ENCODE peak calls at places on chromosomes 7 and 10, in seven cellular contexts. X is PC-9; V is amniotic stem cell; I is neural progenitor cell; U is SK-N-SH; N is stimulated activated CD4-positive, alpha-beta T cell treated with anti-CD3 and anti-CD28 coated beads, Interleukin-4, amount 100 ng/mL, for 48 hours; S is NCI-H2171 treated with DMSO at 0.1 percent for 48 hours. E is an unnamed sample.

GRCh38 chr7:9711259-9711658 is 1262.4 kb upstream of the PHF14 start:
- DNase-seq in N (no peak), U (no peak), I (no peak), X (no peak), V (no peak), S (no peak), E (no peak)

GRCh38 chr10:13712799-13713581 is 126.2 kb downstream of the PRPF18 start:
- DNase-seq in N (no peak), S (peak; percentile 12), U (no peak), V (peak; percentile 72), X (peak; percentile 40), I (no peak), E (peak; percentile 16)

GRCh38 chr10:15245530-15245929 is 77.0 kb upstream of the NMT2 start:
- DNase-seq in N (no peak), U (peak; percentile 47), V (no peak), X (no peak), I (peak; percentile 59), S (no peak), E (no peak)

GRCh38 chr10:130749911-130750310 is 561.6 kb downstream of the TCERG1L start:
- DNase-seq in I (no peak), U (no peak), S (no peak), X (no peak), N (no peak), V (no peak), E (no peak)

GRCh38 chr7:507623-508305 is 11.9 kb downstream of the PDGFA start:
- DNase-seq in V (no peak), N (no peak), I (no peak), X (no peak), U (no peak), S (no peak), E (no peak)

GRCh38 chr7:36563706-36564325 is 160.5 kb downstream of the AOAH start:
- DNase-seq in U (no peak), V (no peak), X (no peak), S (no peak), N (no peak), I (no peak), E (no peak)

GRCh38 chr7:32890553-32891045 is 961 bp downstream of the KBTBD2 start:
- DNase-seq in N (no peak), S (peak; percentile 71), X (peak; percentile 20), V (peak; percentile 28), U (peak; percentile 47), I (peak; percentile 21), E (peak; percentile 22)

GRCh38 chr10:110918269-110918632 is 729 bp downstream of the BBIP1 start:
- DNase-seq in X (peak; percentile 93), U (no peak), V (peak; percentile 90), I (peak; percentile 98), S (peak; percentile 71), N (no peak), E (peak; percentile 94)

GRCh38 chr10:101120884-101121660 is 10.0 kb upstream of the TLX1 start:
- DNase-seq in N (no peak), I (no peak), S (no peak), U (peak; percentile 9), X (no peak), V (no peak), E (no peak)

GRCh38 chr7:151818674-151819519 is 58.0 kb downstream of the PRKAG2 start:
- DNase-seq in S (peak; percentile 17), I (peak; percentile 25), U (no peak), X (peak; percentile 93), N (no peak), V (no peak), E (peak; percentile 43)

GRCh38 chr7:25669954-25670841 is 441.9 kb upstream of the NPVF start:
- DNase-seq in U (no peak), S (no peak), N (no peak), X (no peak), V (no peak), I (no peak), E (no peak)

GRCh38 chr10:605632-606325 is 83.7 kb downstream of the DIP2C start:
- DNase-seq in N (no peak), V (no peak), X (no peak), I (no peak), S (no peak), U (no peak), E (no peak)

GRCh38 chr7:100493476-100494264 is 9.9 kb downstream of the NYAP1 start:
- DNase-seq in U (peak; percentile 36), X (peak; percentile 33), I (peak; percentile 73), V (no peak), N (peak; percentile 57), S (peak; percentile 65), E (peak; percentile 34)

GRCh38 chr7:29843106-29843505 is 36.8 kb downstream of the WIPF3 start:
- DNase-seq in X (no peak), S (no peak), V (no peak), U (no peak), N (no peak), I (peak; percentile 89), E (no peak)

GRCh38 chr10:11270135-11270857 is 252.6 kb downstream of the CELF2 start:
- DNase-seq in S (no peak), N (peak; percentile 76), X (peak; percentile 47), U (peak; percentile 77), V (peak; percentile 1), I (peak; percentile 93), E (peak; percentile 84)

GRCh38 chr7:131370523-131370968 is 42.9 kb downstream of the MKLN1 start:
- DNase-seq in I (peak; percentile 21), U (no peak), N (no peak), X (peak; percentile 57), V (no peak), S (no peak), E (no peak)

GRCh38 chr7:47281161-47281560 is 300.8 kb downstream of the TNS3 start:
- DNase-seq in V (no peak), U (no peak), N (no peak), X (no peak), S (no peak), I (no peak), E (no peak)

GRCh38 chr7:38425509-38425908 is 152.1 kb upstream of the TARP start:
- DNase-seq in U (no peak), V (no peak), N (no peak), X (no peak), S (no peak), I (no peak), E (no peak)

GRCh38 chr7:139576179-139576973 is 52.9 kb downstream of the CLEC2L start:
- DNase-seq in V (no peak), U (no peak), N (no peak), X (no peak), S (no peak), I (no peak), E (no peak)

GRCh38 chr7:91780526-91780925 is 100.0 kb downstream of the MTERF1 start:
- DNase-seq in U (no peak), X (no peak), I (no peak), V (no peak), S (no peak), N (no peak), E (no peak)

GRCh38 chr10:61451357-61451756 is 1.8 kb downstream of the TMEM26 start:
- DNase-seq in N (no peak), X (no peak), U (no peak), I (no peak), V (no peak), S (no peak), E (no peak)

GRCh38 chr10:50579491-50580259 is 44.1 kb downstream of the SGMS1 start:
- DNase-seq in I (no peak), V (no peak), S (no peak), X (no peak), U (no peak), N (no peak), E (peak; percentile 32)

GRCh38 chr7:99786726-99787300 is 2.8 kb upstream of the CYP3A4 start:
- DNase-seq in V (no peak), U (no peak), X (no peak), S (no peak), N (no peak), I (no peak), E (no peak)

GRCh38 chr10:97096327-97097153 is 89.2 kb downstream of the SLIT1 start:
- DNase-seq in S (peak; percentile 82), X (no peak), N (no peak), V (no peak), U (peak; percentile 73), I (peak; percentile 58), E (no peak)

GRCh38 chr10:29838529-29838928 is 203.8 kb upstream of the SVIL start:
- DNase-seq in I (no peak), U (no peak), S (no peak), N (no peak), V (no peak), X (no peak), E (no peak)

GRCh38 chr10:86285136-86285790 is 81.3 kb downstream of the GRID1 start:
- DNase-seq in U (peak; percentile 66), N (no peak), V (no peak), S (no peak), X (no peak), I (no peak), E (no peak)

GRCh38 chr10:48187713-48188541 is 86.6 kb downstream of the FRMPD2 start:
- DNase-seq in N (no peak), X (no peak), U (no peak), V (no peak), S (peak; percentile 2), I (no peak), E (no peak)

GRCh38 chr10:90462761-90463160 is 395.1 kb downstream of the HTR7 start:
- DNase-seq in I (no peak), N (no peak), U (no peak), V (no peak), S (no peak), X (no peak), E (no peak)

GRCh38 chr7:41027428-41028115 is 675.3 kb downstream of the INHBA start:
- DNase-seq in X (peak; percentile 53), U (no peak), N (no peak), I (no peak), V (peak; percentile 71), S (no peak), E (peak; percentile 54)